ENCODE peak calls at places on chromosome 22, in six cellular contexts. Y is mammary epithelial cell; S is stimulated activated CD4-positive, alpha-beta T cell treated with anti-CD3 and anti-CD28 coated beads, Interleukin-2, amount 100 ng/mL, for 48 hours; Q is activated naive CD4-positive, alpha-beta T cell treated with anti-CD3 and anti-CD28 coated beads, Interleukin-2, amount 50 U/mL, for 16 hours; E is cardiac muscle cell; L is iris pigment epithelial cell. R is an unnamed sample.

GRCh38 chr22:37690901-37691504 is 4.9 kb downstream of the NOL12 start:
- DNase-seq in E (no peak), Q (no peak), Y (peak; percentile 90), L (no peak), S (no peak), R (no peak)

GRCh38 chr22:44389926-44390925 is 77.5 kb upstream of the SHISAL1 start:
- DNase-seq in Q (peak; percentile 1), Y (no peak), S (no peak), E (no peak), L (no peak), R (no peak)

GRCh38 chr22:30159561-30160353 is 79.5 kb downstream of the HORMAD2 start:
- DNase-seq in Q (no peak), L (peak; percentile 91), Y (peak; percentile 52), S (no peak), E (peak; percentile 48), R (no peak)

GRCh38 chr22:38700271-38700788 is 413 bp downstream of the JOSD1 start:
- DNase-seq in L (peak; percentile 52), Y (peak; percentile 74), Q (peak; percentile 32), S (no peak), E (no peak), R (no peak)

GRCh38 chr22:31089101-31090100 is 8.3 kb downstream of the SMTN start:
- DNase-seq in L (no peak), Q (no peak), S (no peak), Y (no peak), E (peak; percentile 73), R (peak; percentile 50)

GRCh38 chr22:38784035-38784434 is 9.9 kb downstream of the DNAL4 start:
- DNase-seq in E (no peak), S (no peak), Y (no peak), Q (no peak), L (no peak), R (no peak)

GRCh38 chr22:27212617-27213177 is 555.3 kb downstream of the MIAT start:
- DNase-seq in Y (no peak), Q (no peak), S (no peak), L (peak; percentile 99), E (peak; percentile 60), R (no peak)

GRCh38 chr22:21448627-21449416 is 18.4 kb upstream of the TMEM191C start:
- DNase-seq in Y (no peak), S (no peak), L (no peak), Q (peak; percentile 8), E (no peak), R (no peak)

GRCh38 chr22:50173983-50174355 is 3.4 kb downstream of the PANX2 start:
- DNase-seq in E (no peak), Y (no peak), L (no peak), S (no peak), Q (no peak), R (no peak)

GRCh38 chr22:37632174-37633081 is 7.0 kb upstream of the SH3BP1 start:
- DNase-seq in S (no peak), Y (no peak), L (no peak), Q (no peak), E (no peak), R (peak; percentile 85)

GRCh38 chr22:49202226-49202625 is 625.4 kb downstream of the BRD1 start:
- DNase-seq in E (no peak), Y (no peak), Q (no peak), L (no peak), S (no peak), R (no peak)

GRCh38 chr22:42596376-42596775 is 18.3 kb downstream of the POLDIP3 start:
- DNase-seq in E (peak; percentile 42), Y (no peak), Q (no peak), S (no peak), L (no peak), R (peak; percentile 70)

GRCh38 chr22:29626497-29627195 is 23.2 kb downstream of the NF2 start:
- DNase-seq in E (no peak), S (no peak), L (peak; percentile 94), Y (peak; percentile 81), Q (no peak), R (no peak)

GRCh38 chr22:37818397-37819099 is 4.6 kb upstream of the GALR3 start:
- DNase-seq in L (peak; percentile 63), Q (peak; percentile 70), Y (peak; percentile 14), S (peak; percentile 53), E (peak; percentile 73), R (no peak)

GRCh38 chr22:25111579-25112517 is 87.8 kb upstream of the CRYBB3 start:
- DNase-seq in S (no peak), E (peak; percentile 49), L (peak; percentile 10), Y (no peak), Q (no peak), R (peak; percentile 5)

GRCh38 chr22:29073618-29074275 is 912 bp downstream of the KREMEN1 start:
- DNase-seq in S (no peak), Y (no peak), Q (peak; percentile 29), E (peak; percentile 65), L (peak; percentile 36), R (peak; percentile 34)

GRCh38 chr22:49972163-49973017 is 11.8 kb downstream of the PIM3 start:
- DNase-seq in S (no peak), L (no peak), E (no peak), Y (no peak), Q (peak; percentile 20), R (no peak)

GRCh38 chr22:25774575-25775026 is 32.6 kb downstream of the MYO18B start:
- DNase-seq in L (no peak), E (no peak), Q (no peak), S (no peak), Y (no peak), R (peak; percentile 35)

GRCh38 chr22:36853407-36854099 is 7.3 kb upstream of the NCF4 start:
- DNase-seq in E (peak; percentile 51), S (peak; percentile 92), L (peak; percentile 71), Q (peak; percentile 89), Y (no peak), R (no peak)

GRCh38 chr22:42299586-42300285 is 29.3 kb upstream of the TCF20 start:
- DNase-seq in Q (peak; percentile 45), S (peak; percentile 36), L (no peak), Y (no peak), E (peak; percentile 52), R (no peak)

GRCh38 chr22:19599626-19600243 is 75.5 kb upstream of the CLDN5 start:
- DNase-seq in Q (no peak), Y (no peak), E (no peak), S (no peak), L (no peak), R (no peak)

R was measured in cerebellum.